ENCODE peak calls at places on chromosome 1, in six cellular contexts. L, O, W, V, C and K are unnamed samples.

GRCh38 chr1:99139876-99140275 is 124.4 kb upstream of the PLPPR4 start:
- DNase-seq in L (no peak), O (no peak), W (no peak), V (no peak), C (no peak), K (no peak)

GRCh38 chr1:215971793-215972441 is 404.8 kb downstream of the KCTD3 start:
- DNase-seq in L (no peak), O (no peak), W (no peak), V (no peak), C (no peak), K (no peak)

GRCh38 chr1:95451054-95451453 is 217.0 kb downstream of the RWDD3 start:
- DNase-seq in L (no peak), O (no peak), W (no peak), V (no peak), C (peak), K (no peak)

GRCh38 chr1:205057808-205058575 is 15.0 kb downstream of the CNTN2 start:
- DNase-seq in L (no peak), O (no peak), W (no peak), V (no peak), C (no peak), K (no peak)

GRCh38 chr1:172745014-172745413 is 86.1 kb downstream of the FASLG start:
- DNase-seq in L (peak), O (peak), W (peak), V (peak), C (peak), K (no peak)

GRCh38 chr1:244074559-244075171 is 23.6 kb downstream of the ZBTB18 start:
- DNase-seq in L (no peak), O (no peak), W (no peak), V (no peak), C (no peak), K (no peak)

GRCh38 chr1:6171546-6172124 is 8.5 kb downstream of the CHD5 start:
- DNase-seq in L (no peak), O (no peak), W (peak), V (no peak), C (peak), K (no peak)

GRCh38 chr1:212238552-212238951 is 46.7 kb upstream of the PPP2R5A start:
- DNase-seq in L (no peak), O (no peak), W (no peak), V (no peak), C (no peak), K (no peak)

GRCh38 chr1:10631121-10631810 is 156.5 kb downstream of the PEX14 start:
- DNase-seq in L (no peak), O (no peak), W (no peak), V (no peak), C (no peak), K (no peak)

GRCh38 chr1:215749423-215749822 is 182.3 kb downstream of the KCTD3 start:
- DNase-seq in L (peak), O (peak), W (no peak), V (peak), C (no peak), K (no peak)

GRCh38 chr1:54403808-54404261 is 2.4 kb downstream of the SSBP3 start:
- DNase-seq in L (peak), O (peak), W (no peak), V (no peak), C (peak), K (no peak)

GRCh38 chr1:232873931-232874330 is 68.7 kb downstream of the MAP10 start:
- DNase-seq in L (no peak), O (no peak), W (no peak), V (no peak), C (no peak), K (no peak)

GRCh38 chr1:55131801-55132200 is 83.4 kb downstream of the USP24 start:
- DNase-seq in L (peak), O (no peak), W (no peak), V (peak), C (no peak), K (no peak)

GRCh38 chr1:154583691-154584212 is 16.2 kb downstream of the CHRNB2 start:
- DNase-seq in L (peak), O (peak), W (no peak), V (no peak), C (no peak), K (no peak)

GRCh38 chr1:8497196-8497878 is 179.4 kb downstream of the SLC45A1 start:
- DNase-seq in L (peak), O (peak), W (no peak), V (peak), C (peak), K (no peak)

GRCh38 chr1:162937721-162938395 is 76.9 kb upstream of the CCDC190 start:
- DNase-seq in L (no peak), O (no peak), W (no peak), V (no peak), C (no peak), K (no peak)

GRCh38 chr1:45177452-45177851 is 29.0 kb downstream of the ZSWIM5 start:
- DNase-seq in L (peak), O (no peak), W (no peak), V (no peak), C (peak), K (no peak)

GRCh38 chr1:154081386-154082126 is 73.3 kb downstream of the NUP210L start:
- DNase-seq in L (peak), O (no peak), W (no peak), V (no peak), C (no peak), K (no peak)

GRCh38 chr1:227788279-227789041 is 27.0 kb upstream of the PRSS38 start:
- DNase-seq in L (no peak), O (no peak), W (peak), V (no peak), C (peak), K (peak)

GRCh38 chr1:155166373-155167165 is 6.5 kb downstream of the KRTCAP2 start:
- DNase-seq in L (no peak), O (peak), W (peak), V (no peak), C (peak), K (no peak)

GRCh38 chr1:64474639-64475038 is 4.7 kb downstream of the CACHD1 start:
- DNase-seq in L (no peak), O (peak), W (no peak), V (no peak), C (no peak), K (no peak)

GRCh38 chr1:73914994-73915393 is 283.0 kb downstream of the LRRIQ3 start:
- DNase-seq in L (no peak), O (no peak), W (no peak), V (no peak), C (no peak), K (no peak)

GRCh38 chr1:221725683-221726330 is 16.1 kb downstream of the DUSP10 start:
- DNase-seq in L (peak), O (peak), W (no peak), V (no peak), C (peak), K (no peak)

GRCh38 chr1:3746784-3747521 is 5.3 kb upstream of the CCDC27 start:
- DNase-seq in L (peak), O (peak), W (peak), V (peak), C (peak), K (peak)

GRCh38 chr1:220371324-220371723 is 99.1 kb upstream of the RAB3GAP2 start:
- DNase-seq in L (no peak), O (no peak), W (no peak), V (no peak), C (no peak), K (no peak)

GRCh38 chr1:228884196-228884595 is 148.9 kb downstream of the RHOU start:
- DNase-seq in L (no peak), O (no peak), W (no peak), V (no peak), C (no peak), K (no peak)

DNA sequence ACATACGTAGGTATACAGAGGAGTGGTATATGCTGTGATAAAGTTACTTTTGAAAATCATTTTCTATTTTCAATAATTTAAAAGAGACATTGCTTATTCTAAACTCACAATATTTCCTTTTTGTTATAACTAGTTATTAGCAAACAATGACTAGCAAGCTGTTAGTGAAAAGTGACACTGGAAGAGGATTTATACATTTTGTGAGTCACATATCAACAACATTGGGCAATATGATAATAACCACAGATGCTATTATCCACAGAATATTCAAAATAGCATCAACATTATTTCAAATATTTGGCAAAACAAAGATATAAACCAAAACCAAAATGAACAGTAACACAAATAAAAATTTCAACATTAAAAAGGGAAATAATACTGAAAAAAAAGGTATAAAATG is 104.0 kb upstream of the HP1BP3 start:
- DNase-seq in L (peak), O (peak), W (no peak), V (no peak), C (no peak), K (no peak)
- TF ChIP-seq CTCF in L (no peak), O (no peak), W (no peak), V (no peak), C (no peak), K (no peak)

GRCh38 chr1:39902121-39902807 is 547 bp upstream of the MYCL start:
- DNase-seq in L (peak), O (no peak), W (peak), V (no peak), C (peak), K (peak)
- TF ChIP-seq CTCF in L (peak), O (peak), W (peak), V (peak), C (peak), K (peak)

GRCh38 chr1:11907275-11908138 is 18.7 kb downstream of the KIAA2013 start:
- DNase-seq in L (peak), O (peak), W (peak), V (peak), C (peak), K (peak)
- TF ChIP-seq CTCF in L (peak), O (peak), W (peak), V (peak), C (peak), K (no peak)

GRCh38 chr1:29240400-29240837 is 4.1 kb downstream of the PTPRU start:
- DNase-seq in L (no peak), O (no peak), W (peak), V (no peak), C (no peak), K (no peak)
- TF ChIP-seq CTCF in L (no peak), O (no peak), W (no peak), V (peak), C (peak), K (no peak)

GRCh38 chr1:58063095-58063494 is 483.4 kb downstream of the OMA1 start:
- DNase-seq in L (no peak), O (no peak), W (no peak), V (no peak), C (no peak), K (no peak)

GRCh38 chr1:58060548-58061170 is 485.9 kb downstream of the OMA1 start:
- DNase-seq in L (no peak), O (no peak), W (no peak), V (no peak), C (no peak), K (no peak)

GRCh38 chr1:58062635-58063034 is 483.9 kb downstream of the OMA1 start:
- DNase-seq in L (no peak), O (no peak), W (no peak), V (peak), C (no peak), K (no peak)

DNA sequence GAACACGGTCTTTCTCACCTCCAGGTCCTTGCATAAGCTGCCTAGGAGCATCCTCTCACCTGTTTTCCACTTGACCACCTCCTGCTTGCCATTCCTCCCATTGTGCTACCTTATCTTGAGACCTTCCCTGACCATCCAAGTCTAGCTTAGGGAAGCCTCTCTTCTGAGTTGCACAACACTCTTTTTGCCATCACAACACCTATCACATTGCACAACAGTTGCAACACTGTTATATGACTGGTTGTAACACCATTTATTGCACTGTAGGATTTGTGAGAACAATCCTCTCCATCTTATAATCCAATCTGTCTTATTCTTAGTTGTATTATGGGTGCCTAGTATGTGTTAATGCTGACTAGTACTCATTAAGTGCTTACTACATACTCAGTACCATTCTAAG is 488.7 kb downstream of the OMA1 start:
- DNase-seq in L (no peak), O (no peak), W (no peak), V (no peak), C (no peak), K (no peak)
- TF ChIP-seq CTCF in L (no peak), O (no peak), W (no peak), V (no peak), C (no peak), K (no peak)